ENCODE peak calls at places on chromosome 4, in four cellular contexts. One of them, this sample, is unnamed.

GRCh38 chr4:71229477-71230257 is 109.2 kb upstream of the SLC4A4 start:
- DNase-seq in GDM1: no peak
- DNase-seq in HEK293T: peak; percentile 62
- DNase-seq in CD8-positive, alpha-beta memory T cell: no peak
- DNase-seq in this sample: peak; percentile 34

GRCh38 chr4:184950117-184950830 is 68.0 kb upstream of the HELT start:
- DNase-seq in GDM1: no peak
- DNase-seq in HEK293T: no peak
- DNase-seq in CD8-positive, alpha-beta memory T cell: no peak
- DNase-seq in this sample: no peak

GRCh38 chr4:108498925-108499324 is 121.5 kb upstream of the RPL34 start:
- DNase-seq in GDM1: no peak
- DNase-seq in HEK293T: no peak
- DNase-seq in CD8-positive, alpha-beta memory T cell: no peak
- DNase-seq in this sample: no peak

GRCh38 chr4:8896506-8896905 is 24.9 kb upstream of the HMX1 start:
- DNase-seq in GDM1: no peak
- DNase-seq in HEK293T: no peak
- DNase-seq in CD8-positive, alpha-beta memory T cell: no peak
- DNase-seq in this sample: no peak

GRCh38 chr4:107721436-107722090 is 1.5 kb upstream of the PAPSS1 start:
- DNase-seq in GDM1: peak; percentile 20
- DNase-seq in HEK293T: no peak
- DNase-seq in CD8-positive, alpha-beta memory T cell: peak; percentile 25
- DNase-seq in this sample: no peak

GRCh38 chr4:1449833-1450741 is 43.8 kb upstream of the NKX1-1 start:
- DNase-seq in GDM1: no peak
- DNase-seq in HEK293T: no peak
- DNase-seq in CD8-positive, alpha-beta memory T cell: no peak
- DNase-seq in this sample: peak; percentile 18

GRCh38 chr4:155578219-155578618 is 88.4 kb upstream of the GUCY1A1 start:
- DNase-seq in GDM1: no peak
- DNase-seq in HEK293T: no peak
- DNase-seq in CD8-positive, alpha-beta memory T cell: no peak
- DNase-seq in this sample: no peak

GRCh38 chr4:185311113-185311888 is 84.4 kb downstream of the LRP2BP start:
- DNase-seq in GDM1: no peak
- DNase-seq in HEK293T: no peak
- DNase-seq in CD8-positive, alpha-beta memory T cell: no peak
- DNase-seq in this sample: no peak

GRCh38 chr4:54440394-54441223 is 211.5 kb downstream of the PDGFRA start:
- DNase-seq in GDM1: no peak
- DNase-seq in HEK293T: peak; percentile 52
- DNase-seq in CD8-positive, alpha-beta memory T cell: no peak
- DNase-seq in this sample: no peak

GRCh38 chr4:177251237-177251636 is 58.4 kb upstream of the NEIL3 start:
- DNase-seq in GDM1: no peak
- DNase-seq in HEK293T: no peak
- DNase-seq in CD8-positive, alpha-beta memory T cell: no peak
- DNase-seq in this sample: no peak

GRCh38 chr4:16544251-16544721 is 318.0 kb upstream of the TAPT1 start:
- DNase-seq in GDM1: no peak
- DNase-seq in HEK293T: no peak
- DNase-seq in CD8-positive, alpha-beta memory T cell: no peak
- DNase-seq in this sample: no peak

GRCh38 chr4:8872402-8873291 is 1.0 kb upstream of the HMX1 start:
- DNase-seq in GDM1: no peak
- DNase-seq in HEK293T: no peak
- DNase-seq in CD8-positive, alpha-beta memory T cell: no peak
- DNase-seq in this sample: no peak

GRCh38 chr4:184671101-184671500 is 21.6 kb downstream of the PRIMPOL start:
- DNase-seq in GDM1: no peak
- DNase-seq in HEK293T: no peak
- DNase-seq in CD8-positive, alpha-beta memory T cell: no peak
- DNase-seq in this sample: peak; percentile 39

GRCh38 chr4:159823743-159824142 is 720.9 kb downstream of the RAPGEF2 start:
- DNase-seq in GDM1: no peak
- DNase-seq in HEK293T: no peak
- DNase-seq in CD8-positive, alpha-beta memory T cell: no peak
- DNase-seq in this sample: no peak

GRCh38 chr4:26524001-26524400 is 33.7 kb upstream of the CCKAR start:
- DNase-seq in GDM1: no peak
- DNase-seq in HEK293T: no peak
- DNase-seq in CD8-positive, alpha-beta memory T cell: no peak
- DNase-seq in this sample: no peak

GRCh38 chr4:118589471-118590055 is 95.6 kb upstream of the METTL14 start:
- DNase-seq in GDM1: no peak
- DNase-seq in HEK293T: no peak
- DNase-seq in CD8-positive, alpha-beta memory T cell: no peak
- DNase-seq in this sample: no peak

GRCh38 chr4:33722254-33722653 is 2522.1 kb downstream of the ARAP2 start:
- DNase-seq in GDM1: no peak
- DNase-seq in HEK293T: no peak
- DNase-seq in CD8-positive, alpha-beta memory T cell: no peak
- DNase-seq in this sample: no peak

GRCh38 chr4:177047070-177047850 is 254.5 kb upstream of the VEGFC start:
- DNase-seq in GDM1: peak; percentile 34
- DNase-seq in HEK293T: peak; percentile 56
- DNase-seq in CD8-positive, alpha-beta memory T cell: peak; percentile 12
- DNase-seq in this sample: peak; percentile 49

GRCh38 chr4:117898496-117898895 is 135.8 kb upstream of the NDST3 start:
- DNase-seq in GDM1: no peak
- DNase-seq in HEK293T: no peak
- DNase-seq in CD8-positive, alpha-beta memory T cell: no peak
- DNase-seq in this sample: no peak

GRCh38 chr4:149112109-149112508 is 669.9 kb upstream of the NR3C2 start:
- DNase-seq in GDM1: no peak
- DNase-seq in HEK293T: no peak
- DNase-seq in CD8-positive, alpha-beta memory T cell: no peak
- DNase-seq in this sample: no peak